ENCODE peak calls at places on chromosomes 12 and 14, in ten cellular contexts. One of them, this sample, is unnamed.

GRCh38 chr12:41014643-41015020 is 173.5 kb upstream of the PDZRN4 start:
- DNase-seq in GM12864: no peak
- DNase-seq in epithelial cell of proximal tubule: no peak
- DNase-seq in upper lobe of right lung: no peak
- DNase-seq in B cell: no peak
- DNase-seq in endothelial cell: no peak
- DNase-seq in lung: no peak
- DNase-seq in esophagus squamous epithelium: no peak
- DNase-seq in CD4-positive, alpha-beta T cell: no peak
- DNase-seq in neural crest cell: no peak
- DNase-seq in this sample: no peak

GRCh38 chr12:125092872-125093680 is 27.8 kb downstream of the AACS start:
- DNase-seq in lung: peak; percentile 38
- DNase-seq in esophagus squamous epithelium: no peak
- DNase-seq in endothelial cell: no peak
- DNase-seq in epithelial cell of proximal tubule: no peak
- DNase-seq in GM12864: no peak
- DNase-seq in B cell: no peak
- DNase-seq in upper lobe of right lung: no peak
- DNase-seq in CD4-positive, alpha-beta T cell: no peak
- DNase-seq in neural crest cell: no peak
- DNase-seq in this sample: no peak

GRCh38 chr12:108193922-108194321 is 64.8 kb downstream of the WSCD2 start:
- DNase-seq in upper lobe of right lung: no peak
- DNase-seq in endothelial cell: peak; percentile 49
- DNase-seq in CD4-positive, alpha-beta T cell: no peak
- DNase-seq in epithelial cell of proximal tubule: peak; percentile 1
- DNase-seq in lung: peak; percentile 36
- DNase-seq in esophagus squamous epithelium: no peak
- DNase-seq in GM12864: no peak
- DNase-seq in B cell: peak; percentile 29
- DNase-seq in neural crest cell: peak; percentile 45
- DNase-seq in this sample: peak; percentile 71

GRCh38 chr14:54867011-54867410 is 35.6 kb downstream of the GCH1 start:
- DNase-seq in neural crest cell: no peak
- DNase-seq in B cell: no peak
- DNase-seq in upper lobe of right lung: no peak
- DNase-seq in endothelial cell: no peak
- DNase-seq in lung: no peak
- DNase-seq in epithelial cell of proximal tubule: no peak
- DNase-seq in CD4-positive, alpha-beta T cell: no peak
- DNase-seq in esophagus squamous epithelium: no peak
- DNase-seq in GM12864: no peak
- DNase-seq in this sample: no peak

GRCh38 chr12:48717252-48717695 is 767 bp upstream of the CCNT1 start:
- DNase-seq in endothelial cell: no peak
- DNase-seq in GM12864: peak; percentile 39
- DNase-seq in epithelial cell of proximal tubule: no peak
- DNase-seq in upper lobe of right lung: no peak
- DNase-seq in esophagus squamous epithelium: no peak
- DNase-seq in CD4-positive, alpha-beta T cell: no peak
- DNase-seq in neural crest cell: no peak
- DNase-seq in lung: no peak
- DNase-seq in B cell: no peak
- DNase-seq in this sample: peak; percentile 50

GRCh38 chr12:30974746-30975500 is 48.4 kb downstream of the TSPAN11 start:
- DNase-seq in upper lobe of right lung: no peak
- DNase-seq in neural crest cell: no peak
- DNase-seq in endothelial cell: no peak
- DNase-seq in B cell: no peak
- DNase-seq in GM12864: no peak
- DNase-seq in lung: no peak
- DNase-seq in CD4-positive, alpha-beta T cell: no peak
- DNase-seq in epithelial cell of proximal tubule: no peak
- DNase-seq in esophagus squamous epithelium: no peak
- DNase-seq in this sample: no peak

GRCh38 chr12:119649202-119649808 is 18.6 kb upstream of the PRKAB1 start:
- DNase-seq in esophagus squamous epithelium: no peak
- DNase-seq in GM12864: no peak
- DNase-seq in epithelial cell of proximal tubule: no peak
- DNase-seq in upper lobe of right lung: no peak
- DNase-seq in neural crest cell: no peak
- DNase-seq in endothelial cell: no peak
- DNase-seq in B cell: peak; percentile 36
- DNase-seq in CD4-positive, alpha-beta T cell: no peak
- DNase-seq in lung: no peak
- DNase-seq in this sample: peak; percentile 62

GRCh38 chr12:81626406-81626805 is 132.7 kb downstream of the PPFIA2 start:
- DNase-seq in epithelial cell of proximal tubule: no peak
- DNase-seq in endothelial cell: no peak
- DNase-seq in B cell: no peak
- DNase-seq in lung: no peak
- DNase-seq in esophagus squamous epithelium: no peak
- DNase-seq in CD4-positive, alpha-beta T cell: no peak
- DNase-seq in upper lobe of right lung: no peak
- DNase-seq in GM12864: no peak
- DNase-seq in neural crest cell: no peak
- DNase-seq in this sample: no peak

GRCh38 chr14:43031598-43031997 is 1424.9 kb downstream of the LRFN5 start:
- DNase-seq in B cell: no peak
- DNase-seq in CD4-positive, alpha-beta T cell: no peak
- DNase-seq in epithelial cell of proximal tubule: no peak
- DNase-seq in lung: no peak
- DNase-seq in endothelial cell: no peak
- DNase-seq in esophagus squamous epithelium: no peak
- DNase-seq in neural crest cell: no peak
- DNase-seq in upper lobe of right lung: no peak
- DNase-seq in GM12864: no peak
- DNase-seq in this sample: no peak

GRCh38 chr12:27780612-27781408 is 774 bp upstream of the MANSC4 start:
- DNase-seq in epithelial cell of proximal tubule: peak; percentile 37
- DNase-seq in GM12864: no peak
- DNase-seq in upper lobe of right lung: no peak
- DNase-seq in endothelial cell: peak; percentile 11
- DNase-seq in esophagus squamous epithelium: no peak
- DNase-seq in lung: peak; percentile 47
- DNase-seq in CD4-positive, alpha-beta T cell: peak; percentile 22
- DNase-seq in neural crest cell: no peak
- DNase-seq in B cell: no peak
- DNase-seq in this sample: peak; percentile 44

GRCh38 chr12:110743571-110744093 is 941 bp upstream of the PPP1CC start:
- DNase-seq in lung: peak; percentile 50
- DNase-seq in esophagus squamous epithelium: no peak
- DNase-seq in CD4-positive, alpha-beta T cell: no peak
- DNase-seq in GM12864: no peak
- DNase-seq in B cell: no peak
- DNase-seq in epithelial cell of proximal tubule: no peak
- DNase-seq in upper lobe of right lung: peak; percentile 85
- DNase-seq in endothelial cell: no peak
- DNase-seq in neural crest cell: peak; percentile 10
- DNase-seq in this sample: no peak

GRCh38 chr14:67618617-67619063 is 1.1 kb upstream of the ARG2 start:
- DNase-seq in endothelial cell: peak; percentile 17
- DNase-seq in CD4-positive, alpha-beta T cell: no peak
- DNase-seq in B cell: peak; percentile 35
- DNase-seq in epithelial cell of proximal tubule: peak; percentile 59
- DNase-seq in esophagus squamous epithelium: no peak
- DNase-seq in lung: no peak
- DNase-seq in GM12864: no peak
- DNase-seq in neural crest cell: no peak
- DNase-seq in upper lobe of right lung: no peak
- DNase-seq in this sample: peak; percentile 68

DNA sequence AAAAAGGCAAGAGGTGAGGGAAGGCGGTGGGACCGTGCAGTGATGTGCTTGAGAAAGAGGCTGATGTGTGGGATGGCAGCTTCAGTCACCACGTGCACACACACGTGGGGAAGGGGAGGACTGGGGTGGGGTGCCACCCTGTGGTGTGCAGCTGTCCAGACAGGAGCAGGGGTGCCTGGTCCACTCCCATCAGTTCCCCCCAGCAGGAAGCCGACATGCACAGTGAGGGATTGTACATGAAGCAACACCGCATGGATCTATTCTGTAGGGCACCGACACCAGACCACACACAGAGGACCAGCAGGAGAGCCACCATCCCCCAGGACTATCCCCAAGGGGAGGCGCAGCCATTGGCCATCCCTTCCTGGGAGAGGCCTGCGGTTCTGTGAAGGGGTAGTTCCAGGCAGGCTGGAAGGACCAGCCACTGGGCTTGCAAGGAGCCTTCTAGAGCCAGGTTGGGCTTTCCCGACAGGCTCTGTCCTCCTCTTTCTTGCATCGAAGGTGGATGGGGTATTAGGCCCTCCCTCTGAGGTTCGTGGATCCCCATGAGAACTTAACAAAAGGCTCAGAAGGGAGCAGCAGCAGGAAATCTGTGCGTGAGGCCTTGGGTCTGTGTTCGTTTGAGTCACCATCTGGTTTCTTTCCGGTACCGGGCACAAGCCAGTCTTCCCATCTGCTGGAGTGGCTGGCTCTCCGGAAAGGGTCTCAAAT is 59.7 kb downstream of the PLEKHG3 start:
- DNase-seq in neural crest cell: no peak
- DNase-seq in esophagus squamous epithelium: no peak
- DNase-seq in GM12864: no peak
- DNase-seq in upper lobe of right lung: no peak
- DNase-seq in CD4-positive, alpha-beta T cell: no peak
- DNase-seq in epithelial cell of proximal tubule: no peak
- DNase-seq in lung: no peak
- DNase-seq in endothelial cell: no peak
- DNase-seq in B cell: no peak
- DNase-seq in this sample: no peak
- TF ChIP-seq CTCF in neural crest cell: no peak
- TF ChIP-seq CTCF in esophagus squamous epithelium: no peak
- TF ChIP-seq CTCF in GM12864: no peak
- TF ChIP-seq CTCF in upper lobe of right lung: no peak
- TF ChIP-seq CTCF in CD4-positive, alpha-beta T cell: no peak
- TF ChIP-seq CTCF in epithelial cell of proximal tubule: no peak
- TF ChIP-seq CTCF in lung: no peak
- TF ChIP-seq CTCF in endothelial cell: no peak
- TF ChIP-seq CTCF in B cell: no peak
- TF ChIP-seq CTCF in this sample: no peak

GRCh38 chr14:39576726-39577125 is 144.5 kb upstream of the FBXO33 start:
- DNase-seq in endothelial cell: no peak
- DNase-seq in esophagus squamous epithelium: no peak
- DNase-seq in upper lobe of right lung: no peak
- DNase-seq in B cell: no peak
- DNase-seq in GM12864: no peak
- DNase-seq in neural crest cell: no peak
- DNase-seq in lung: no peak
- DNase-seq in CD4-positive, alpha-beta T cell: no peak
- DNase-seq in epithelial cell of proximal tubule: no peak
- DNase-seq in this sample: no peak

GRCh38 chr14:39581474-39581873 is 149.2 kb upstream of the FBXO33 start:
- DNase-seq in endothelial cell: no peak
- DNase-seq in CD4-positive, alpha-beta T cell: no peak
- DNase-seq in lung: no peak
- DNase-seq in esophagus squamous epithelium: no peak
- DNase-seq in B cell: no peak
- DNase-seq in GM12864: no peak
- DNase-seq in epithelial cell of proximal tubule: no peak
- DNase-seq in upper lobe of right lung: no peak
- DNase-seq in neural crest cell: no peak
- DNase-seq in this sample: no peak

GRCh38 chr14:39582028-39582654 is 149.9 kb upstream of the FBXO33 start:
- DNase-seq in neural crest cell: no peak
- DNase-seq in CD4-positive, alpha-beta T cell: no peak
- DNase-seq in lung: no peak
- DNase-seq in endothelial cell: no peak
- DNase-seq in esophagus squamous epithelium: no peak
- DNase-seq in B cell: no peak
- DNase-seq in epithelial cell of proximal tubule: no peak
- DNase-seq in GM12864: no peak
- DNase-seq in upper lobe of right lung: no peak
- DNase-seq in this sample: no peak

DNA sequence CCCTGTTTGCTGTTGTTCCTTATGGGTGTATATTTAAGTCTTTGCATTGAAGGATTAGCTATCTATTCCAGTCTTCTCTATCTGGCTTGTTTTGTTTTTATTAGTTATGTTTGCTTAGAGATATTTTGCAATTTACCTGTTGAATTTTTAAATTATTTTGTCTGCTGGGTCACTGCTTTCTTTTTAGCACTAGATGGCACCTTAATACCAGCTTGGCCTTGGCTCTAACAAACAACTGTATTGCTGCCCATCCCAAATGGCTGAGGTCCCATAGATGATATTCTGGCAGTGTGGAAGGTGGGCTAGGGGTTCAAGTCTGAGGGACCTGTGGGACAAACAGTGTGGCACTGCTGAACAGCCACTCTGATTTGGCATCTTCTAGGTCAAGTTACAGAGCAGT is 144.0 kb upstream of the FBXO33 start:
- DNase-seq in upper lobe of right lung: no peak
- DNase-seq in neural crest cell: no peak
- DNase-seq in GM12864: no peak
- DNase-seq in B cell: no peak
- DNase-seq in endothelial cell: no peak
- DNase-seq in esophagus squamous epithelium: no peak
- DNase-seq in CD4-positive, alpha-beta T cell: no peak
- DNase-seq in epithelial cell of proximal tubule: no peak
- DNase-seq in lung: no peak
- DNase-seq in this sample: no peak
- TF ChIP-seq CTCF in upper lobe of right lung: no peak
- TF ChIP-seq CTCF in neural crest cell: no peak
- TF ChIP-seq CTCF in GM12864: peak; percentile 3
- TF ChIP-seq CTCF in B cell: no peak
- TF ChIP-seq CTCF in endothelial cell: no peak
- TF ChIP-seq CTCF in esophagus squamous epithelium: no peak
- TF ChIP-seq CTCF in CD4-positive, alpha-beta T cell: no peak
- TF ChIP-seq CTCF in epithelial cell of proximal tubule: peak; percentile 31
- TF ChIP-seq CTCF in lung: no peak
- TF ChIP-seq CTCF in this sample: no peak

DNA sequence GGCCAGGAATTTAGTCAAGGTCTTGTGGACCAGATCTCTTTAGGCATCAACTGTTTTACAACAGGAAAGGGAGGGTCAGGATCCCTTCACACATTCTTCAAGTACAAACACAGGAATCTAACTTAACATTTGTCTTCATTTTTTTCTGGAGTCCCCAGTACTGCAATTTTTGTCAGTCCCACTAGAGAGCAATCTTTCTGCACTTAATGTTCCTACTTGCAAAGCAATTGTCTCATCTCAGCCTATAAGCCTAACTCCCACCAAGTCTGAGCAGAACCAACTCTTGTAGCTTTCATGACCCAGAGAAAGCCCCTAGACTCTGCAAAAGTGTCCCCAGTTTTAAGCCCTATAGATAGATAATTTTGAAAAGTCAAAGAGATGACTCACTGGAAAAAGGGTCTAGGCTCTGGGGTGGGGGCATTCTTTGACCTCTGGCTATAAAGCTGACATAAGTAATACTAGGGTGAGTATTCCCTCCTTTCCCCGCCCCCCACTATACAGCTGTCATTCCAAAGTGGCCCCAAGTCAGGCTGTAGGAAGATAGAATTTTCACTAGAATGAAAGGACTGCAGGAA is 1.9 kb upstream of the ZBTB39 start:
- DNase-seq in upper lobe of right lung: no peak
- DNase-seq in GM12864: no peak
- DNase-seq in neural crest cell: no peak
- DNase-seq in endothelial cell: no peak
- DNase-seq in CD4-positive, alpha-beta T cell: no peak
- DNase-seq in epithelial cell of proximal tubule: no peak
- DNase-seq in esophagus squamous epithelium: no peak
- DNase-seq in B cell: no peak
- DNase-seq in lung: no peak
- DNase-seq in this sample: peak; percentile 72
- TF ChIP-seq CTCF in upper lobe of right lung: peak; percentile 61
- TF ChIP-seq CTCF in GM12864: peak; percentile 76
- TF ChIP-seq CTCF in neural crest cell: peak; percentile 73
- TF ChIP-seq CTCF in endothelial cell: peak; percentile 49
- TF ChIP-seq CTCF in CD4-positive, alpha-beta T cell: peak; percentile 82
- TF ChIP-seq CTCF in epithelial cell of proximal tubule: peak; percentile 75
- TF ChIP-seq CTCF in esophagus squamous epithelium: no peak
- TF ChIP-seq CTCF in B cell: peak; percentile 63
- TF ChIP-seq CTCF in lung: peak; percentile 50
- TF ChIP-seq CTCF in this sample: peak; percentile 67

GRCh38 chr14:90383126-90383730 is 13.6 kb upstream of the CALM1 start:
- DNase-seq in B cell: peak; percentile 92
- DNase-seq in endothelial cell: peak; percentile 99
- DNase-seq in upper lobe of right lung: peak; percentile 100
- DNase-seq in epithelial cell of proximal tubule: peak; percentile 94
- DNase-seq in neural crest cell: peak; percentile 98
- DNase-seq in GM12864: peak; percentile 99
- DNase-seq in lung: peak; percentile 99
- DNase-seq in CD4-positive, alpha-beta T cell: peak; percentile 97
- DNase-seq in esophagus squamous epithelium: peak; percentile 93
- DNase-seq in this sample: peak; percentile 94
- TF ChIP-seq CTCF in B cell: no peak
- TF ChIP-seq CTCF in endothelial cell: no peak
- TF ChIP-seq CTCF in upper lobe of right lung: no peak
- TF ChIP-seq CTCF in epithelial cell of proximal tubule: no peak
- TF ChIP-seq CTCF in neural crest cell: peak; percentile 23
- TF ChIP-seq CTCF in GM12864: no peak
- TF ChIP-seq CTCF in lung: peak; percentile 13
- TF ChIP-seq CTCF in CD4-positive, alpha-beta T cell: no peak
- TF ChIP-seq CTCF in esophagus squamous epithelium: no peak
- TF ChIP-seq CTCF in this sample: peak; percentile 7

This sample was measured in GM13977.